ENCODE peak calls at places on chromosome 6, in eight cellular contexts. W, C, F, D, S, B, K and T are unnamed samples.

GRCh38 chr6:42791706-42792320 is 10.0 kb downstream of the BICRAL start:
- DNase-seq in B (no peak), S (no peak), C (no peak), K (peak; percentile 20), W (no peak), D (no peak), F (no peak), T (no peak)

GRCh38 chr6:70520575-70520974 is 46.2 kb upstream of the SDHAF4 start:
- DNase-seq in K (no peak), C (no peak), S (no peak), W (no peak), B (no peak), D (peak; percentile 1), F (peak; percentile 38), T (no peak)

GRCh38 chr6:132445201-132445951 is 44.1 kb upstream of the MOXD1 start:
- DNase-seq in S (no peak), D (peak; percentile 4), B (no peak), C (no peak), W (no peak), K (no peak), F (no peak), T (no peak)

GRCh38 chr6:64238071-64238470 is 602.5 kb downstream of the PHF3 start:
- DNase-seq in F (no peak), D (no peak), C (no peak), K (no peak), B (no peak), S (no peak), W (no peak), T (no peak)

GRCh38 chr6:41727705-41728072 is 7.7 kb downstream of the TFEB start:
- DNase-seq in C (no peak), B (peak; percentile 71), K (no peak), F (no peak), W (no peak), S (no peak), D (no peak), T (no peak)

GRCh38 chr6:24251339-24251738 is 106.5 kb downstream of the DCDC2 start:
- DNase-seq in D (no peak), S (no peak), F (no peak), K (no peak), C (no peak), B (no peak), W (no peak), T (no peak)

GRCh38 chr6:65819152-65819551 is 112.1 kb upstream of the EYS start:
- DNase-seq in F (no peak), K (no peak), C (no peak), S (no peak), D (peak; percentile 25), B (no peak), W (no peak), T (no peak)

GRCh38 chr6:111105578-111105977 is 18.3 kb downstream of the SLC16A10 start:
- DNase-seq in B (no peak), W (peak; percentile 68), F (peak; percentile 8), S (no peak), C (peak; percentile 92), D (peak; percentile 14), K (peak; percentile 91), T (no peak)

GRCh38 chr6:108875161-108875555 is 26.9 kb downstream of the ARMC2 start:
- DNase-seq in C (no peak), W (no peak), D (no peak), K (no peak), F (no peak), B (no peak), S (no peak), T (no peak)

GRCh38 chr6:30206799-30207618 is 6.2 kb downstream of the TRIM26 start:
- DNase-seq in C (peak; percentile 43), S (no peak), K (peak; percentile 23), W (no peak), B (no peak), F (no peak), D (no peak), T (no peak)
- TF ChIP-seq POLR2A in C (no peak), S (no peak), K (no peak), W (no peak), B (no peak), F (no peak), D (no peak), T (no peak)

GRCh38 chr6:3259491-3259958 is 778 bp downstream of the PSMG4 start:
- DNase-seq in F (peak; percentile 72), D (peak; percentile 25), W (no peak), S (no peak), B (peak; percentile 80), C (peak; percentile 49), K (peak; percentile 56), T (peak; percentile 42)
- TF ChIP-seq POLR2A in F (no peak), D (no peak), W (no peak), S (no peak), B (no peak), C (no peak), K (no peak), T (no peak)

DNA sequence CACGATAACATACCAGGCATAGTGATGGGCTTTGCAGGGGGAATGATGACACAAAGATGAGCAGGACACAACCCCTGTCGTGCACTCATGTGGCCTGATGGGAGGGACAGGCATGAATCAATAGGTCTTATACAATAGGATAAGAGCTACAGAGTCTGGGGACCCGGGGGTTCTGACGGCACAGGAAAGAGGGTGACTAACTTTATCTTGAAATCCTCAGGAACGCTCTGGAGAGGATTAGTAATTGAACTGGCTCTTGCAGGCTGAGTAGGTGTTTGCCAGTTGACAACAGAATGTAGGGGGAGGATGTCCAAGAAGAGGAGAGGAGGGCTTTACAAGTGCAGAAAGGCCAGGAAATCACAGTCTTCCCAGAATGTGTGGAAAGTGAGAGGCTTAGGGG is 219.9 kb upstream of the ECI2 start:
- DNase-seq in W (peak; percentile 13), F (no peak), B (no peak), S (no peak), C (no peak), K (no peak), D (peak; percentile 65), T (no peak)
- TF ChIP-seq POLR2A in W (no peak), F (no peak), B (no peak), S (no peak), C (no peak), K (no peak), D (no peak), T (no peak)

GRCh38 chr6:3822747-3823445 is 26.3 kb upstream of the FAM50B start:
- DNase-seq in B (no peak), W (no peak), K (peak; percentile 56), C (no peak), D (no peak), F (no peak), S (no peak), T (no peak)
- TF ChIP-seq POLR2A in B (no peak), W (no peak), K (no peak), C (no peak), D (no peak), F (no peak), S (no peak), T (no peak)